ENCODE peak calls at places on chromosomes 6 and 20, in six cellular contexts. T, Y, H, U, F and O are unnamed samples.
A peak's percentile ranks its signal among the peaks of the same experiment; 100 is the strongest.

GRCh38 chr6:21603516-21603952 is 10.0 kb downstream of the SOX4 start:
- DNase-seq in T (no peak), U (no peak), F (no peak), H (no peak), Y (no peak), O (no peak)

GRCh38 chr6:110476046-110476849 is at the start of gene SLC22A16:
- DNase-seq in H (peak; percentile 11), F (no peak), T (peak; percentile 29), U (no peak), Y (no peak), O (peak; percentile 60)

GRCh38 chr20:53713328-53714056 is 119.9 kb upstream of the ZNF217 start:
- DNase-seq in F (no peak), T (no peak), U (no peak), H (no peak), Y (peak; percentile 57), O (no peak)

GRCh38 chr6:26351544-26351953 is 13.4 kb upstream of the BTN3A2 start:
- DNase-seq in F (no peak), T (peak; percentile 85), Y (no peak), H (no peak), U (no peak), O (no peak)

GRCh38 chr20:21189761-21190523 is 64.1 kb downstream of the KIZ start:
- DNase-seq in U (no peak), Y (peak; percentile 95), T (no peak), H (no peak), F (no peak), O (no peak)

GRCh38 chr6:56652994-56653393 is 10.3 kb upstream of the DST start:
- DNase-seq in H (no peak), Y (no peak), T (peak; percentile 56), U (no peak), F (no peak), O (no peak)

GRCh38 chr6:18042536-18043145 is 55.2 kb upstream of the KIF13A start:
- DNase-seq in H (no peak), Y (no peak), U (no peak), T (no peak), F (no peak), O (no peak)

GRCh38 chr6:70133246-70133645 is 169.6 kb downstream of the COL9A1 start:
- DNase-seq in F (no peak), Y (no peak), U (no peak), T (no peak), H (no peak), O (no peak)

GRCh38 chr6:20182926-20183521 is 29.2 kb downstream of the MBOAT1 start:
- DNase-seq in H (peak; percentile 82), U (peak; percentile 85), F (no peak), T (no peak), Y (no peak), O (no peak)

GRCh38 chr20:32482251-32483220 is 102.6 kb downstream of the NOL4L start:
- DNase-seq in F (no peak), U (peak; percentile 76), T (peak; percentile 38), Y (peak; percentile 87), H (peak; percentile 44), O (peak; percentile 76)

GRCh38 chr6:15682965-15683822 is 20.4 kb upstream of the DTNBP1 start:
- DNase-seq in H (no peak), U (no peak), Y (no peak), T (no peak), F (no peak), O (no peak)

GRCh38 chr6:44128020-44128917 is 915 bp downstream of the TMEM63B start:
- DNase-seq in T (peak; percentile 44), U (peak; percentile 78), F (no peak), H (peak; percentile 41), Y (peak; percentile 39), O (no peak)

GRCh38 chr6:85826997-85827396 is 184.3 kb upstream of the SYNCRIP start:
- DNase-seq in Y (no peak), U (no peak), T (no peak), F (no peak), H (no peak), O (no peak)

GRCh38 chr20:63268256-63268655 is 4.4 kb upstream of the ARFGAP1 start:
- DNase-seq in T (no peak), F (no peak), Y (no peak), U (no peak), H (no peak), O (no peak)

GRCh38 chr20:7285918-7286556 is 518.6 kb downstream of the BMP2 start:
- DNase-seq in H (peak; percentile 81), T (peak; percentile 94), Y (peak; percentile 72), F (no peak), U (peak; percentile 82), O (peak; percentile 71)

GRCh38 chr6:75044846-75045245 is 161.0 kb downstream of the COL12A1 start:
- DNase-seq in Y (no peak), U (no peak), H (no peak), T (no peak), F (no peak), O (no peak)

GRCh38 chr6:148466158-148466557 is 123.5 kb downstream of the SASH1 start:
- DNase-seq in Y (no peak), H (no peak), T (no peak), F (no peak), U (no peak), O (no peak)

GRCh38 chr6:118372413-118372812 is 175.7 kb upstream of the PLN start:
- DNase-seq in F (no peak), T (peak; percentile 16), H (peak; percentile 4), U (no peak), Y (peak; percentile 50), O (no peak)

GRCh38 chr20:63103402-63104311 is 96.9 kb upstream of the BHLHE23 start:
- DNase-seq in H (no peak), U (no peak), Y (peak; percentile 37), T (peak; percentile 21), F (no peak), O (peak; percentile 22)

GRCh38 chr6:38193486-38194281 is 374.2 kb downstream of the ZFAND3 start:
- DNase-seq in U (no peak), F (no peak), T (no peak), H (no peak), Y (no peak), O (no peak)

GRCh38 chr6:91045152-91045551 is 458.3 kb upstream of the MAP3K7 start:
- DNase-seq in F (no peak), T (peak; percentile 79), H (no peak), U (no peak), Y (no peak), O (no peak)

GRCh38 chr20:49054032-49054643 is 8.0 kb downstream of the CSE1L start:
- DNase-seq in H (no peak), Y (no peak), T (no peak), F (no peak), U (no peak), O (no peak)

GRCh38 chr20:25032065-25032477 is 25.9 kb downstream of the ACSS1 start:
- DNase-seq in T (no peak), Y (no peak), F (no peak), H (no peak), U (no peak), O (no peak)

GRCh38 chr20:50099565-50099991 is 13.4 kb downstream of the UBE2V1 start:
- DNase-seq in F (no peak), Y (no peak), H (no peak), T (no peak), U (no peak), O (no peak)

GRCh38 chr20:50100552-50100951 is 12.4 kb downstream of the UBE2V1 start:
- DNase-seq in U (no peak), T (no peak), Y (no peak), F (no peak), H (no peak), O (no peak)

GRCh38 chr20:50099121-50099520 is 13.8 kb downstream of the UBE2V1 start:
- DNase-seq in F (no peak), H (no peak), U (no peak), T (no peak), Y (no peak), O (no peak)

GRCh38 chr20:50096237-50096636 is 16.7 kb downstream of the UBE2V1 start:
- DNase-seq in U (no peak), H (no peak), Y (no peak), T (no peak), F (no peak), O (no peak)

GRCh38 chr20:50098259-50098658 is 14.7 kb downstream of the UBE2V1 start:
- DNase-seq in Y (peak; percentile 58), H (no peak), F (no peak), U (no peak), T (no peak), O (no peak)
- H3K4me1 ChIP-seq in Y (peaks cover 3% of the 10 kb centered on the region), H (peaks cover 32% of the 10 kb centered on the region), F (peaks cover 22% of the 10 kb centered on the region), U (peaks cover 46% of the 10 kb centered on the region), T (peaks cover 58% of the 10 kb centered on the region), O (peaks cover 19% of the 10 kb centered on the region)

GRCh38 chr6:87589693-87590416 is at the start of the genes ORC3 and RARS2:
- DNase-seq in T (peak; percentile 96), Y (peak; percentile 98), H (peak; percentile 96), U (peak; percentile 98), F (peak; percentile 88), O (peak; percentile 98)

GRCh38 chr6:87590989-87591388 is 1.1 kb downstream of the ORC3 start:
- DNase-seq in U (no peak), H (no peak), Y (no peak), F (no peak), T (no peak), O (no peak)

GRCh38 chr6:87588756-87589407 is 905 bp downstream of the RARS2 start:
- DNase-seq in F (no peak), H (no peak), U (no peak), Y (no peak), T (no peak), O (no peak)

GRCh38 chr6:87586371-87587077 is 3.3 kb downstream of the RARS2 start:
- DNase-seq in Y (no peak), U (no peak), H (no peak), F (no peak), T (no peak), O (no peak)

DNA sequence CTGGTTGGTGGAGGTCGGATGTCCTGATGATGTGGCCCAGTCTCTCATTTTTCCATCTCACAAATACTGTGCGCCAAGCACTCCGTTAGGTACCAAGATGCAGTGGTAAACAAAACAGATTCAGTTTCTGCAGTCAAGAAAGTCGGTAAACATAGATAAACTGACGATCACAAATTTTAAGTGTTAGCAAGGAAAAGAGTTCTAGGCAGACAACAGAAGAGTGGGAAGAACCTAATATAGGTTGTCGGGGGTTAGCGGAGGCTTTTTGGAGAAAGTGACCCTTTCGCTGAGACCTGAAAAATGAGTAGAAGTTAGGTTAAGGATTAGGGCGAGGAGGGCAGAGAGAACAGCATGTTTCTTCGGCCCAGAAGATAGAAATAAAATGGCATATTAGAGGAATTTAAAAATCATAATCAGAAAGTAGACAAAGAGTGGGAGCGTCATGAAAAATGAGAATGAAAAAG is 514 bp downstream of the ORC3 start:
- DNase-seq in U (no peak), F (no peak), H (no peak), T (no peak), Y (no peak), O (no peak)
- H3K36me3 ChIP-seq in U (no peaks in the 10 kb centered on the region), F (no peaks in the 10 kb centered on the region), H (peaks cover 3% of the 10 kb centered on the region), T (peaks cover 16% of the 10 kb centered on the region), Y (no peaks in the 10 kb centered on the region), O (no peaks in the 10 kb centered on the region)

GRCh38 chr6:47306887-47307286 is 2.8 kb downstream of the TNFRSF21 start:
- DNase-seq in H (no peak), U (no peak), T (peak; percentile 18), Y (no peak), F (no peak), O (no peak)
- H3K4me3 ChIP-seq in H (no peak overlapping the region), U (no peak overlapping the region), T (no peak overlapping the region), Y (no peak overlapping the region), F (no peak overlapping the region), O (no peak overlapping the region)

DNA sequence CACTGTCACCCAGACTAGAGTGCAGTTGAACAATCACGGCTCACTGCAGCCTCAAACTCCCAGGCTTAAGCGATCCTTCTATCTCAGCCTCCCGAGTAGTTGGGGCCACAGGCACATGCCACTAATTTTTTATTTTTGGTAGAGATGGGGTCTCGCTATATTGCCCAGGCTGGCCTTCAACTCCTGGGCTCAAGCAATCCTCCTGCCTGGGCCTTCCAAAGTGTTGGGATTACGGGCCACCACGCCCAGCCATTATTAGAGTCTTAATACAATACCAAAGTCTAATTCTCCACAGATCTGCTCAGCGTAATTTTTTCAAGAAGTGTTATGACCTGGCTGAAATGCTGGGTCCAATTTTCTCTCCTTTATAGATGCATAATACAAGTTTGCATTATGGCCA is 3.0 kb downstream of the GCLC start:
- DNase-seq in F (no peak), H (no peak), T (no peak), U (no peak), Y (no peak), O (no peak)
- H3K4me1 ChIP-seq in F (peaks cover 14% of the 10 kb centered on the region), H (peaks cover 42% of the 10 kb centered on the region), T (peaks cover 11% of the 10 kb centered on the region), U (peaks cover 49% of the 10 kb centered on the region), Y (peaks cover 9% of the 10 kb centered on the region), O (peaks cover 3% of the 10 kb centered on the region)